ENCODE peak calls at places on chromosomes 4 and X, in six cellular contexts. I is lung microvascular endothelial cell, D is cerebellum, F is AG08395, Z is anterior cingulate cortex, V is HL-60. P is an unnamed sample.

GRCh38 chrX:150150081-150150779 is 211.9 kb upstream of the EOLA2 start:
- DNase-seq in I (no peak), D (peak), F (no peak), V (no peak), Z (no peak), P (no peak)

GRCh38 chr4:139085141-139085540 is 69.6 kb downstream of the NOCT start:
- DNase-seq in Z (no peak), F (peak), I (peak), V (no peak), D (no peak), P (no peak)

GRCh38 chr4:77820836-77821561 is 1.8 kb upstream of the CNOT6L start:
- DNase-seq in V (peak), Z (no peak), I (peak), F (peak), D (peak), P (no peak)

GRCh38 chr4:6968496-6968895 is 58.9 kb downstream of the TBC1D14 start:
- DNase-seq in I (no peak), V (no peak), F (no peak), D (no peak), Z (no peak), P (no peak)

GRCh38 chrX:103628386-103629290 is at the start of gene TCEAL1:
- DNase-seq in D (peak), V (no peak), F (no peak), Z (peak), I (peak), P (peak)

GRCh38 chr4:102263024-102263787 is 82.1 kb downstream of the SLC39A8 start:
- DNase-seq in V (peak), D (peak), F (peak), Z (no peak), I (peak), P (peak)

GRCh38 chrX:108312011-108312410 is 126.2 kb downstream of the COL4A6 start:
- DNase-seq in F (no peak), I (no peak), Z (no peak), D (no peak), V (no peak), P (no peak)

GRCh38 chr4:3361896-3362295 is 69.1 kb downstream of the RGS12 start:
- DNase-seq in D (no peak), V (no peak), Z (no peak), F (no peak), I (no peak), P (no peak)

GRCh38 chr4:88999392-88999791 is 57.6 kb downstream of the FAM13A start:
- DNase-seq in I (no peak), D (no peak), F (no peak), V (no peak), Z (no peak), P (no peak)

GRCh38 chr4:30866907-30867306 is 146.7 kb downstream of the PCDH7 start:
- DNase-seq in D (no peak), Z (no peak), I (no peak), F (no peak), V (no peak), P (no peak)

GRCh38 chr4:41873380-41874295 is 61.6 kb upstream of the TMEM33 start:
- DNase-seq in Z (no peak), V (no peak), D (no peak), F (no peak), I (no peak), P (peak)

GRCh38 chr4:93776386-93777080 is 52.0 kb upstream of the ATOH1 start:
- DNase-seq in Z (no peak), F (no peak), D (no peak), I (peak), V (no peak), P (no peak)

GRCh38 chrX:1558761-1559468 is 21.9 kb upstream of the P2RY8 start:
- DNase-seq in V (no peak), Z (no peak), D (no peak), F (no peak), I (no peak), P (no peak)

GRCh38 chr4:162610116-162610515 is 446.3 kb upstream of the FSTL5 start:
- DNase-seq in V (no peak), Z (no peak), D (no peak), I (no peak), F (no peak), P (peak)

GRCh38 chrX:133888941-133889340 is 96.5 kb downstream of the GPC3 start:
- DNase-seq in I (no peak), Z (no peak), V (no peak), D (no peak), F (no peak), P (no peak)

P was measured in iPS-NIHi11.